ENCODE peak calls at places on chromosomes 1 and 21, in seven cellular contexts. T is amniotic stem cell; Q is EL; M is body of pancreas; J is NCI-H345; N is activated CD4-positive, alpha-beta T cell treated with anti-CD3 and anti-CD28 coated beads for 1 hour; I is lung microvascular endothelial cell. U is an unnamed sample.

GRCh38 chr1:60848583-60849188 is 233.7 kb upstream of the NFIA start:
- DNase-seq in T (peak), Q (peak), M (no peak), J (peak), N (no peak), I (peak), U (peak)

GRCh38 chr21:41974752-41975053 is 20.9 kb upstream of the C2CD2 start:
- DNase-seq in T (no peak), Q (no peak), M (no peak), J (no peak), N (no peak), I (no peak), U (no peak)

GRCh38 chr1:218273757-218274505 is 11.2 kb upstream of the RRP15 start:
- DNase-seq in T (no peak), Q (no peak), M (no peak), J (peak), N (no peak), I (no peak), U (no peak)

GRCh38 chr21:29641635-29642550 is 297.9 kb downstream of the GRIK1 start:
- DNase-seq in T (no peak), Q (no peak), M (no peak), J (no peak), N (no peak), I (no peak), U (no peak)

GRCh38 chr1:232904566-232904965 is 45.8 kb upstream of the NTPCR start:
- DNase-seq in T (peak), Q (peak), M (no peak), J (no peak), N (no peak), I (no peak), U (peak)

GRCh38 chr21:41630249-41630648 is 122.3 kb upstream of the TMPRSS2 start:
- DNase-seq in T (no peak), Q (peak), M (no peak), J (no peak), N (no peak), I (no peak), U (peak)

GRCh38 chr1:89657886-89658285 is 25.0 kb downstream of the LRRC8C start:
- DNase-seq in T (no peak), Q (no peak), M (no peak), J (no peak), N (no peak), I (no peak), U (no peak)

GRCh38 chr1:197614916-197615692 is 160.2 kb downstream of the DENND1B start:
- DNase-seq in T (peak), Q (peak), M (peak), J (peak), N (no peak), I (peak), U (peak)

GRCh38 chr1:174021611-174022079 is 512 bp downstream of the RC3H1 start:
- DNase-seq in T (no peak), Q (peak), M (peak), J (no peak), N (peak), I (peak), U (peak)

GRCh38 chr1:15501208-15502032 is 22.6 kb downstream of the CASP9 start:
- DNase-seq in T (peak), Q (peak), M (peak), J (peak), N (no peak), I (peak), U (peak)

GRCh38 chr1:8789314-8790214 is 27.9 kb downstream of the RERE start:
- DNase-seq in T (no peak), Q (no peak), M (peak), J (no peak), N (no peak), I (no peak), U (no peak)

GRCh38 chr1:46735708-46736324 is 16.9 kb upstream of the EFCAB14 start:
- DNase-seq in T (peak), Q (peak), M (peak), J (no peak), N (no peak), I (peak), U (peak)

GRCh38 chr1:41365772-41366427 is 4.7 kb downstream of the FOXO6 start:
- DNase-seq in T (no peak), Q (no peak), M (peak), J (peak), N (no peak), I (no peak), U (no peak)

GRCh38 chr1:10557714-10558113 is 83.0 kb downstream of the PEX14 start:
- DNase-seq in T (no peak), Q (no peak), M (no peak), J (no peak), N (no peak), I (no peak), U (no peak)